ENCODE peak calls at places on chromosomes 11 and 22, in nine cellular contexts. S, J, T, C, R, K, V, D and W are unnamed samples.

GRCh38 chr22:25159028-25159427 is 40.6 kb upstream of the CRYBB3 start:
- DNase-seq in J (no peak), C (no peak), V (no peak), T (no peak), D (no peak), K (no peak), R (no peak), S (no peak), W (no peak)

GRCh38 chr11:115368616-115369015 is 135.6 kb downstream of the CADM1 start:
- DNase-seq in V (no peak), T (no peak), D (no peak), C (no peak), J (no peak), S (no peak), R (no peak), K (no peak), W (no peak)

GRCh38 chr11:46363031-46363407 is 15.8 kb downstream of the DGKZ start:
- DNase-seq in T (no peak), V (peak; percentile 85), C (no peak), R (no peak), K (no peak), S (no peak), D (no peak), J (no peak), W (peak; percentile 83)

GRCh38 chr11:73185680-73186293 is 32.3 kb upstream of the P2RY2 start:
- DNase-seq in D (peak; percentile 76), R (no peak), J (no peak), K (no peak), V (no peak), S (no peak), C (no peak), T (no peak), W (peak; percentile 70)

GRCh38 chr11:119509277-119509841 is 86.4 kb upstream of the THY1 start:
- DNase-seq in T (no peak), S (no peak), V (no peak), K (no peak), D (no peak), R (no peak), C (no peak), J (no peak), W (no peak)

GRCh38 chr11:61331636-61332035 is 1.3 kb downstream of the DDB1 start:
- DNase-seq in C (no peak), R (no peak), J (no peak), D (no peak), T (no peak), S (no peak), V (no peak), K (no peak), W (peak; percentile 48)

GRCh38 chr11:130478204-130478701 is 29.8 kb downstream of the ADAMTS15 start:
- DNase-seq in K (no peak), V (peak; percentile 55), D (peak; percentile 71), T (no peak), C (peak; percentile 25), R (no peak), J (no peak), S (no peak), W (no peak)

GRCh38 chr11:19553683-19554333 is 158.8 kb upstream of the NAV2 start:
- DNase-seq in K (no peak), V (peak; percentile 80), S (peak; percentile 93), D (peak; percentile 57), J (peak; percentile 49), C (peak; percentile 18), R (peak; percentile 63), T (peak; percentile 58), W (peak; percentile 63)

GRCh38 chr11:18722293-18722637 is 3.7 kb downstream of the IGSF22 start:
- DNase-seq in J (no peak), S (no peak), R (no peak), V (no peak), K (no peak), C (no peak), T (no peak), D (no peak), W (no peak)

GRCh38 chr22:40766956-40767355 is 52.2 kb downstream of the SLC25A17 start:
- DNase-seq in D (no peak), S (no peak), C (no peak), J (no peak), R (no peak), T (no peak), V (no peak), K (no peak), W (no peak)

GRCh38 chr11:9577551-9577950 is 4.1 kb downstream of the WEE1 start:
- DNase-seq in S (no peak), J (no peak), V (no peak), K (no peak), T (no peak), C (no peak), R (no peak), D (no peak), W (no peak)

GRCh38 chr22:36865346-36865745 is 4.5 kb downstream of the NCF4 start:
- DNase-seq in R (no peak), J (no peak), V (no peak), K (no peak), C (no peak), T (no peak), S (peak; percentile 54), D (no peak), W (no peak)

GRCh38 chr11:66604161-66604560 is 11.2 kb downstream of the CCS start:
- DNase-seq in C (no peak), V (no peak), R (no peak), S (no peak), T (no peak), D (no peak), K (no peak), J (no peak), W (no peak)

GRCh38 chr11:61028135-61028729 is 56.8 kb downstream of the CD6 start:
- DNase-seq in S (no peak), K (peak; percentile 76), D (no peak), T (no peak), R (no peak), J (no peak), V (no peak), C (no peak), W (no peak)

GRCh38 chr11:6566704-6567370 is 36.6 kb downstream of the RRP8 start:
- DNase-seq in V (no peak), S (no peak), K (no peak), C (no peak), T (no peak), D (no peak), J (no peak), R (no peak), W (no peak)

GRCh38 chr11:117229931-117230285 is 2.0 kb downstream of the PCSK7 start:
- DNase-seq in D (no peak), J (no peak), T (no peak), C (no peak), V (no peak), S (no peak), R (no peak), K (no peak), W (no peak)
- H3K4me3 ChIP-seq in D (no peak overlapping the region), J (no peak overlapping the region), T (no peak overlapping the region), C (no peak overlapping the region), V (no peak overlapping the region), S (no peak overlapping the region), R (no peak overlapping the region), K (peak overlapping the region; percentile 87), W (no peak overlapping the region)

GRCh38 chr11:112889446-112889845 is 71.8 kb upstream of the NCAM1 start:
- DNase-seq in D (no peak), C (no peak), K (no peak), R (no peak), J (no peak), T (no peak), S (no peak), V (no peak), W (no peak)
- TF ChIP-seq REST in D (no peak), C (no peak), K (no peak), R (no peak), J (no peak), T (no peak), S (no peak), V (no peak), W (no peak)

GRCh38 chr11:14308114-14308896 is 50.7 kb downstream of the RRAS2 start:
- DNase-seq in D (peak; percentile 59), V (peak; percentile 32), T (peak; percentile 12), J (peak; percentile 50), C (no peak), S (peak; percentile 64), K (no peak), R (peak; percentile 39), W (no peak)

GRCh38 chr11:14305649-14306048 is 53.3 kb downstream of the RRAS2 start:
- DNase-seq in J (no peak), S (no peak), R (no peak), D (no peak), K (no peak), T (no peak), V (no peak), C (no peak), W (no peak)

GRCh38 chr11:14308897-14309387 is 50.0 kb downstream of the RRAS2 start:
- DNase-seq in J (no peak), R (no peak), V (no peak), K (no peak), C (no peak), S (no peak), D (no peak), T (no peak), W (no peak)

GRCh38 chr11:14304601-14305000 is 54.4 kb downstream of the RRAS2 start:
- DNase-seq in D (no peak), C (no peak), T (no peak), V (no peak), R (no peak), S (peak; percentile 32), J (no peak), K (no peak), W (no peak)

GRCh38 chr11:14306481-14306880 is 52.5 kb downstream of the RRAS2 start:
- DNase-seq in S (peak; percentile 72), V (no peak), C (no peak), D (no peak), J (no peak), T (no peak), K (no peak), R (no peak), W (no peak)
- TF ChIP-seq CTCF in S (peak; percentile 46), V (no peak), C (peak; percentile 36), D (no peak), J (peak; percentile 5), T (peak; percentile 15), K (peak; percentile 17), R (no peak), W (no peak)

GRCh38 chr11:103091810-103092524 is at the start of gene DCUN1D5:
- DNase-seq in V (peak; percentile 96), D (peak; percentile 84), R (peak; percentile 90), S (peak; percentile 97), K (peak; percentile 89), T (peak; percentile 88), C (peak; percentile 88), J (peak; percentile 91), W (peak; percentile 96)

GRCh38 chr11:103091024-103091423 is 936 bp downstream of the DCUN1D5 start:
- DNase-seq in K (no peak), T (no peak), C (no peak), J (peak; percentile 12), D (peak; percentile 8), V (peak; percentile 25), R (no peak), S (peak; percentile 61), W (no peak)

GRCh38 chr11:103085758-103086365 is 6.1 kb downstream of the DCUN1D5 start:
- DNase-seq in S (no peak), C (no peak), V (no peak), T (no peak), J (no peak), R (no peak), D (no peak), K (no peak), W (no peak)

GRCh38 chr11:103091441-103091809 is 535 bp downstream of the DCUN1D5 start:
- DNase-seq in D (peak; percentile 11), V (peak; percentile 61), J (peak; percentile 32), S (peak; percentile 59), T (no peak), K (no peak), R (no peak), C (no peak), W (no peak)

GRCh38 chr11:103086461-103086860 is 5.5 kb downstream of the DCUN1D5 start:
- DNase-seq in T (no peak), J (no peak), C (no peak), S (no peak), D (no peak), V (no peak), R (peak; percentile 18), K (no peak), W (no peak)
- H3K4me3 ChIP-seq in T (no peak overlapping the region), J (no peak overlapping the region), C (no peak overlapping the region), S (no peak overlapping the region), D (no peak overlapping the region), V (no peak overlapping the region), R (no peak overlapping the region), K (no peak overlapping the region), W (no peak overlapping the region)